ENCODE peak calls at places on chromosome 1, in ten cellular contexts. F, D, A, W, Q, Y, B, M, Z and K are unnamed samples.

GRCh38 chr1:19700046-19700777 is 35.5 kb downstream of the HTR6 start:
- DNase-seq in F (peak; percentile 33), D (no peak), A (no peak), W (no peak), Q (no peak), Y (no peak), B (no peak), M (no peak), Z (no peak), K (no peak)

GRCh38 chr1:197327776-197328364 is 59.8 kb downstream of the CRB1 start:
- DNase-seq in F (no peak), D (no peak), A (no peak), W (no peak), Q (no peak), Y (peak; percentile 53), B (no peak), M (no peak), Z (no peak), K (no peak)

GRCh38 chr1:117654485-117655219 is 48.8 kb downstream of the TENT5C start:
- DNase-seq in F (no peak), D (no peak), A (no peak), W (peak; percentile 43), Q (no peak), Y (no peak), B (no peak), M (no peak), Z (no peak), K (no peak)

GRCh38 chr1:63774617-63775417 is 1.0 kb downstream of the ROR1 start:
- DNase-seq in F (peak; percentile 82), D (peak; percentile 52), A (peak; percentile 22), W (no peak), Q (no peak), Y (peak; percentile 87), B (no peak), M (peak; percentile 71), Z (peak; percentile 66), K (peak; percentile 38)

GRCh38 chr1:27508139-27508665 is 18.2 kb upstream of the WASF2 start:
- DNase-seq in F (peak; percentile 80), D (no peak), A (no peak), W (no peak), Q (no peak), Y (peak; percentile 66), B (no peak), M (peak; percentile 39), Z (no peak), K (no peak)

GRCh38 chr1:50333595-50333974 is 89.7 kb downstream of the DMRTA2 start:
- DNase-seq in F (peak; percentile 95), D (no peak), A (peak; percentile 60), W (peak; percentile 16), Q (no peak), Y (peak; percentile 78), B (no peak), M (peak; percentile 70), Z (peak; percentile 60), K (peak; percentile 39)

GRCh38 chr1:108758782-108759181 is 12.3 kb downstream of the STXBP3 start:
- DNase-seq in F (no peak), D (no peak), A (no peak), W (no peak), Q (no peak), Y (no peak), B (no peak), M (no peak), Z (no peak), K (no peak)

GRCh38 chr1:155127672-155128468 is at the start of gene EFNA1:
- DNase-seq in F (peak; percentile 85), D (peak; percentile 49), A (peak; percentile 59), W (peak; percentile 22), Q (peak; percentile 36), Y (peak; percentile 64), B (no peak), M (peak; percentile 77), Z (peak; percentile 76), K (peak; percentile 91)

GRCh38 chr1:34786521-34787325 is 5.7 kb downstream of the GJB3 start:
- DNase-seq in F (peak; percentile 90), D (peak; percentile 43), A (peak; percentile 57), W (peak; percentile 43), Q (peak; percentile 30), Y (peak; percentile 89), B (no peak), M (peak; percentile 67), Z (peak; percentile 73), K (no peak)

GRCh38 chr1:34784751-34785221 is 3.8 kb downstream of the GJB3 start:
- DNase-seq in F (no peak), D (no peak), A (no peak), W (no peak), Q (no peak), Y (no peak), B (no peak), M (no peak), Z (no peak), K (no peak)

GRCh38 chr1:34787461-34788420 is 5.1 kb upstream of the GJA4 start:
- DNase-seq in F (peak; percentile 68), D (no peak), A (no peak), W (no peak), Q (no peak), Y (peak; percentile 64), B (no peak), M (no peak), Z (no peak), K (no peak)

GRCh38 chr1:34785875-34786470 is 5.0 kb downstream of the GJB3 start:
- DNase-seq in F (no peak), D (no peak), A (no peak), W (no peak), Q (no peak), Y (no peak), B (no peak), M (no peak), Z (no peak), K (no peak)

DNA sequence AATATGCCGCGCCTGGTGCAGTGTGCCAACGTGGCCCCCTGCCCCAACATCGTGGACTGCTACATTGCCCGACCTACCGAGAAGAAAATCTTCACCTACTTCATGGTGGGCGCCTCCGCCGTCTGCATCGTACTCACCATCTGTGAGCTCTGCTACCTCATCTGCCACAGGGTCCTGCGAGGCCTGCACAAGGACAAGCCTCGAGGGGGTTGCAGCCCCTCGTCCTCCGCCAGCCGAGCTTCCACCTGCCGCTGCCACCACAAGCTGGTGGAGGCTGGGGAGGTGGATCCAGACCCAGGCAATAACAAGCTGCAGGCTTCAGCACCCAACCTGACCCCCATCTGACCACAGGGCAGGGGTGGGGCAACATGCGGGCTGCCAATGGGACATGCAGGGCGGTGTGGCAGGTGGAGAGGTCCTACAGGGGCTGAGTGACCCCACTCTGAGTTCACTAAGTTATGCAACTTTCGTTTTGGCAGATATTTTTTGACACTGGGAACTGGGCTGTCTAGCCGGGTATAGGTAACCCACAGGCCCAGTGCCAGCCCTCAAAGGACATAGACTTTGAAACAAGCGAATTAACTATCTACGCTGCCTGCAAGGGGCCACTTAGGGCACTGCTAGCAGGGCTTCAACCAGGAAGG is 4.3 kb downstream of the GJB3 start:
- DNase-seq in F (no peak), D (no peak), A (no peak), W (no peak), Q (no peak), Y (no peak), B (no peak), M (no peak), Z (no peak), K (no peak)
- H3K4me3 ChIP-seq in F (no peak overlapping the region), D (no peak overlapping the region), A (no peak overlapping the region), W (no peak overlapping the region), Q (no peak overlapping the region), Y (no peak overlapping the region), B (no peak overlapping the region), M (no peak overlapping the region), Z (no peak overlapping the region), K (no peak overlapping the region)

GRCh38 chr1:36711480-36711879 is 228.8 kb upstream of the CSF3R start:
- DNase-seq in F (peak; percentile 51), D (no peak), A (no peak), W (no peak), Q (no peak), Y (peak; percentile 22), B (no peak), M (no peak), Z (no peak), K (no peak)
- H3K27me3 ChIP-seq in F (peaks cover 3% of the 10 kb centered on the region), D (peaks cover 13% of the 10 kb centered on the region), A (no peaks in the 10 kb centered on the region), W (peaks cover 5% of the 10 kb centered on the region), Q (peaks cover 4% of the 10 kb centered on the region), Y (no peaks in the 10 kb centered on the region), B (peaks cover 11% of the 10 kb centered on the region), M (peaks cover 48% of the 10 kb centered on the region), Z (no peaks in the 10 kb centered on the region), K (peaks cover 76% of the 10 kb centered on the region)

GRCh38 chr1:85198864-85199263 is 2.0 kb downstream of the SYDE2 start:
- DNase-seq in F (no peak), D (no peak), A (no peak), W (no peak), Q (no peak), Y (no peak), B (no peak), M (no peak), Z (no peak), K (no peak)

GRCh38 chr1:85199667-85200366 is 999 bp downstream of the SYDE2 start:
- DNase-seq in F (no peak), D (no peak), A (no peak), W (no peak), Q (no peak), Y (peak; percentile 28), B (no peak), M (no peak), Z (no peak), K (no peak)

GRCh38 chr1:85200870-85201339 is at the start of gene SYDE2:
- DNase-seq in F (peak; percentile 91), D (peak; percentile 77), A (peak; percentile 72), W (peak; percentile 83), Q (peak; percentile 61), Y (peak; percentile 82), B (no peak), M (peak; percentile 86), Z (peak; percentile 79), K (peak; percentile 81)

GRCh38 chr1:85200367-85200869 is 398 bp downstream of the SYDE2 start:
- DNase-seq in F (peak; percentile 63), D (peak; percentile 29), A (no peak), W (no peak), Q (peak; percentile 5), Y (peak; percentile 52), B (no peak), M (no peak), Z (no peak), K (peak; percentile 65)

GRCh38 chr1:85195703-85196102 is 5.1 kb downstream of the SYDE2 start:
- DNase-seq in F (no peak), D (no peak), A (no peak), W (no peak), Q (no peak), Y (no peak), B (no peak), M (no peak), Z (no peak), K (no peak)
- H3K4me3 ChIP-seq in F (no peak overlapping the region), D (no peak overlapping the region), A (no peak overlapping the region), W (no peak overlapping the region), Q (no peak overlapping the region), Y (no peak overlapping the region), B (no peak overlapping the region), M (no peak overlapping the region), Z (no peak overlapping the region), K (no peak overlapping the region)

GRCh38 chr1:184973308-184974085 is 811 bp downstream of the NIBAN1 start:
- DNase-seq in F (no peak), D (peak; percentile 50), A (no peak), W (peak; percentile 57), Q (peak; percentile 53), Y (peak; percentile 68), B (no peak), M (peak; percentile 70), Z (peak; percentile 42), K (peak; percentile 90)

GRCh38 chr1:184975208-184975875 is 1.0 kb upstream of the NIBAN1 start:
- DNase-seq in F (no peak), D (no peak), A (no peak), W (peak; percentile 35), Q (no peak), Y (no peak), B (no peak), M (no peak), Z (no peak), K (no peak)

GRCh38 chr1:184972281-184973055 is 1.8 kb downstream of the NIBAN1 start:
- DNase-seq in F (no peak), D (no peak), A (no peak), W (no peak), Q (no peak), Y (no peak), B (no peak), M (no peak), Z (no peak), K (no peak)

GRCh38 chr1:184974086-184974836 is at the start of gene NIBAN1:
- DNase-seq in F (peak; percentile 85), D (peak; percentile 65), A (peak; percentile 83), W (peak; percentile 75), Q (peak; percentile 47), Y (peak; percentile 85), B (peak; percentile 50), M (peak; percentile 82), Z (peak; percentile 40), K (peak; percentile 76)

GRCh38 chr1:184974837-184975115 is 468 bp upstream of the NIBAN1 start:
- DNase-seq in F (no peak), D (no peak), A (no peak), W (no peak), Q (no peak), Y (no peak), B (no peak), M (no peak), Z (no peak), K (no peak)
- H3K27me3 ChIP-seq in F (peaks cover 38% of the 10 kb centered on the region), D (no peaks in the 10 kb centered on the region), A (no peaks in the 10 kb centered on the region), W (no peaks in the 10 kb centered on the region), Q (no peaks in the 10 kb centered on the region), Y (peaks cover 51% of the 10 kb centered on the region), B (no peaks in the 10 kb centered on the region), M (no peaks in the 10 kb centered on the region), Z (no peaks in the 10 kb centered on the region), K (no peaks in the 10 kb centered on the region)